ENCODE peak calls at places on chromosomes 16 and 17, in nine cellular contexts. E, W, B, I, S, O, C, F and R are unnamed samples.

GRCh38 chr16:49453983-49454382 is 80.4 kb downstream of the C16orf78 start:
- DNase-seq in E (no peak), W (no peak), B (no peak), I (no peak), S (no peak), O (no peak), C (no peak), F (no peak), R (no peak)

GRCh38 chr17:17032131-17032692 is 10.0 kb upstream of the MPRIP start:
- DNase-seq in E (peak; percentile 73), W (peak; percentile 68), B (peak; percentile 58), I (no peak), S (peak; percentile 49), O (peak; percentile 81), C (no peak), F (peak; percentile 59), R (peak; percentile 86)

GRCh38 chr17:69597898-69598692 is 183.6 kb downstream of the MAP2K6 start:
- DNase-seq in E (no peak), W (peak; percentile 59), B (peak; percentile 34), I (no peak), S (no peak), O (no peak), C (no peak), F (peak; percentile 60), R (no peak)

GRCh38 chr16:54649846-54650245 is 280.8 kb upstream of the IRX5 start:
- DNase-seq in E (no peak), W (no peak), B (no peak), I (no peak), S (no peak), O (no peak), C (no peak), F (no peak), R (no peak)

GRCh38 chr17:82327289-82327688 is 6.3 kb downstream of the SECTM1 start:
- DNase-seq in E (no peak), W (no peak), B (no peak), I (no peak), S (no peak), O (no peak), C (no peak), F (no peak), R (no peak)

GRCh38 chr17:8744086-8744781 is 402 bp downstream of the CCDC42 start:
- DNase-seq in E (no peak), W (no peak), B (no peak), I (no peak), S (no peak), O (no peak), C (no peak), F (no peak), R (no peak)

GRCh38 chr16:17426451-17426850 is 44.3 kb downstream of the XYLT1 start:
- DNase-seq in E (no peak), W (no peak), B (no peak), I (no peak), S (peak; percentile 58), O (no peak), C (no peak), F (no peak), R (no peak)

GRCh38 chr17:10738516-10739258 is 8.9 kb upstream of the TMEM220 start:
- DNase-seq in E (no peak), W (no peak), B (peak; percentile 8), I (no peak), S (peak; percentile 46), O (no peak), C (no peak), F (no peak), R (no peak)

GRCh38 chr17:7786866-7787265 is 47.2 kb upstream of the KDM6B start:
- DNase-seq in E (no peak), W (no peak), B (no peak), I (no peak), S (no peak), O (no peak), C (no peak), F (no peak), R (no peak)

GRCh38 chr16:66858740-66859396 is 14.7 kb downstream of the CA7 start:
- DNase-seq in E (peak; percentile 72), W (no peak), B (peak; percentile 28), I (no peak), S (peak; percentile 34), O (peak; percentile 58), C (peak; percentile 39), F (peak; percentile 87), R (peak; percentile 24)

GRCh38 chr16:57166951-57167350 is 18.9 kb downstream of the PSME3IP1 start:
- DNase-seq in E (no peak), W (peak; percentile 86), B (peak; percentile 75), I (no peak), S (no peak), O (peak; percentile 67), C (no peak), F (no peak), R (no peak)

GRCh38 chr16:68401871-68402747 is 46.2 kb downstream of the SMPD3 start:
- DNase-seq in E (no peak), W (peak; percentile 90), B (peak; percentile 18), I (no peak), S (no peak), O (peak; percentile 5), C (no peak), F (peak; percentile 28), R (no peak)

GRCh38 chr17:28416703-28417311 is 10.8 kb upstream of the SLC46A1 start:
- DNase-seq in E (peak; percentile 60), W (peak; percentile 83), B (peak; percentile 63), I (peak; percentile 53), S (peak; percentile 59), O (peak; percentile 76), C (no peak), F (peak; percentile 76), R (no peak)

GRCh38 chr17:16354585-16354984 is 1.3 kb upstream of the CENPV start:
- DNase-seq in E (no peak), W (no peak), B (no peak), I (no peak), S (no peak), O (no peak), C (no peak), F (no peak), R (no peak)

GRCh38 chr17:50682938-50683337 is 24.8 kb downstream of the ANKRD40 start:
- DNase-seq in E (no peak), W (no peak), B (no peak), I (no peak), S (no peak), O (no peak), C (no peak), F (no peak), R (no peak)

GRCh38 chr16:85327731-85328664 is 215.7 kb upstream of the CIBAR2 start:
- DNase-seq in E (no peak), W (peak; percentile 78), B (no peak), I (no peak), S (no peak), O (peak; percentile 64), C (no peak), F (no peak), R (no peak)
- TF ChIP-seq CTCF in E (no peak), W (no peak), B (no peak), I (no peak), S (no peak), O (no peak), C (no peak), F (no peak), R (no peak)

DNA sequence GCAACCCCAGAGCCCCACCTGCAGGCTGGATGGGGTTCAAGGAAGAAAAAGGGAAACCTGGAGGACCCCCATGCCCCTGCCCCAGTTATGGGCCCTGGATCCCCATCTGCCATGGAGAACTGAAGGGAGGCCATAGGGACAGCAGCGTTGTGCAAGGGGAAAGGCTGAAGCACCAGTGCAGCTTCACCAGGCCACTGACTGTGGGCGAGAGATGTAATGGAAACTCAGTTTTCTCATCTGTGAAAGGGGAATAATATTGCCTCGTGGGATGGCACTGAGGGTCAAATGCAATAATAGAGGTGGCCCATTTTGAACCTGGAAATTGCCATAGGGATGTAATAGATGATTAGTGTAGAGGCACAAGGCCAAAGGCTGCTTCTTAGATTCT is 9.9 kb upstream of the TSPOAP1 start:
- DNase-seq in E (no peak), W (no peak), B (no peak), I (no peak), S (no peak), O (no peak), C (no peak), F (no peak), R (no peak)
- TF ChIP-seq CTCF in E (no peak), W (no peak), B (no peak), I (peak; percentile 33), S (no peak), O (no peak), C (no peak), F (no peak), R (no peak)

GRCh38 chr16:65697061-65697460 is 575.2 kb upstream of the CDH11 start:
- DNase-seq in E (no peak), W (peak; percentile 47), B (no peak), I (no peak), S (no peak), O (peak; percentile 57), C (no peak), F (no peak), R (no peak)
- TF ChIP-seq CTCF in E (no peak), W (peak; percentile 50), B (peak; percentile 12), I (no peak), S (no peak), O (no peak), C (no peak), F (no peak), R (peak; percentile 36)

GRCh38 chr16:81832801-81833547 is 53.9 kb downstream of the PLCG2 start:
- DNase-seq in E (no peak), W (no peak), B (no peak), I (no peak), S (no peak), O (no peak), C (no peak), F (no peak), R (no peak)

GRCh38 chr16:81830845-81831600 is 51.9 kb downstream of the PLCG2 start:
- DNase-seq in E (no peak), W (no peak), B (no peak), I (no peak), S (no peak), O (no peak), C (no peak), F (no peak), R (no peak)

GRCh38 chr16:81833751-81834150 is 54.7 kb downstream of the PLCG2 start:
- DNase-seq in E (no peak), W (no peak), B (no peak), I (no peak), S (no peak), O (no peak), C (peak; percentile 43), F (no peak), R (no peak)

GRCh38 chr16:81834868-81835267 is 55.8 kb downstream of the PLCG2 start:
- DNase-seq in E (no peak), W (no peak), B (no peak), I (no peak), S (no peak), O (no peak), C (no peak), F (no peak), R (no peak)

GRCh38 chr16:81831722-81832126 is 52.6 kb downstream of the PLCG2 start:
- DNase-seq in E (no peak), W (no peak), B (no peak), I (peak; percentile 70), S (peak; percentile 51), O (no peak), C (peak; percentile 29), F (no peak), R (no peak)
- TF ChIP-seq CTCF in E (no peak), W (no peak), B (no peak), I (peak; percentile 60), S (no peak), O (no peak), C (no peak), F (no peak), R (no peak)